ENCODE peak calls at places on chromosomes 5 and 9, in eight cellular contexts. A, H, F, Y, M, R, Z and G are unnamed samples.

GRCh38 chr9:86175743-86176456 is 76.5 kb upstream of the GOLM1 start:
- DNase-seq in A (no peak), H (no peak), F (no peak), Y (no peak), M (no peak), R (no peak), Z (no peak), G (no peak)

GRCh38 chr9:112012026-112012902 is 115.7 kb downstream of the UGCG start:
- DNase-seq in A (peak; percentile 98), H (peak; percentile 94), F (no peak), Y (peak; percentile 81), M (peak; percentile 55), R (peak; percentile 67), Z (peak; percentile 96), G (peak; percentile 86)

GRCh38 chr9:114606068-114606467 is 5.0 kb upstream of the TMEM268 start:
- DNase-seq in A (no peak), H (peak; percentile 81), F (no peak), Y (no peak), M (no peak), R (no peak), Z (no peak), G (no peak)

GRCh38 chr5:10656176-10656830 is 92.4 kb downstream of the ANKRD33B start:
- DNase-seq in A (peak; percentile 23), H (no peak), F (no peak), Y (no peak), M (no peak), R (no peak), Z (peak; percentile 46), G (no peak)

GRCh38 chr5:55344392-55344992 is 36.7 kb downstream of the MTREX start:
- DNase-seq in A (peak; percentile 83), H (peak; percentile 86), F (peak; percentile 53), Y (no peak), M (peak; percentile 6), R (no peak), Z (peak; percentile 75), G (peak; percentile 81)

GRCh38 chr9:106718996-106719395 is 144.0 kb upstream of the ZNF462 start:
- DNase-seq in A (peak; percentile 80), H (peak; percentile 3), F (no peak), Y (no peak), M (no peak), R (no peak), Z (peak; percentile 67), G (peak; percentile 49)

GRCh38 chr9:134624119-134624826 is 17.3 kb upstream of the COL5A1 start:
- DNase-seq in A (no peak), H (no peak), F (no peak), Y (no peak), M (no peak), R (no peak), Z (peak; percentile 48), G (peak; percentile 55)

GRCh38 chr5:43232943-43233833 is 41.2 kb downstream of the NIM1K start:
- DNase-seq in A (no peak), H (no peak), F (no peak), Y (no peak), M (no peak), R (no peak), Z (no peak), G (no peak)

GRCh38 chr9:106936680-106937079 is 73.7 kb downstream of the ZNF462 start:
- DNase-seq in A (no peak), H (no peak), F (no peak), Y (no peak), M (no peak), R (no peak), Z (no peak), G (no peak)

GRCh38 chr9:108536836-108537601 is 318.8 kb downstream of the ACTL7B start:
- DNase-seq in A (no peak), H (no peak), F (no peak), Y (no peak), M (no peak), R (no peak), Z (no peak), G (peak; percentile 55)

GRCh38 chr9:22214497-22215031 is 205.5 kb upstream of the CDKN2B start:
- DNase-seq in A (peak; percentile 60), H (peak; percentile 47), F (no peak), Y (no peak), M (no peak), R (no peak), Z (peak; percentile 51), G (peak; percentile 67)

GRCh38 chr9:121075251-121076036 is 689 bp downstream of the CNTRL start:
- DNase-seq in A (peak; percentile 47), H (no peak), F (peak; percentile 12), Y (no peak), M (peak; percentile 51), R (no peak), Z (peak; percentile 34), G (no peak)

GRCh38 chr5:175325681-175326080 is 118.3 kb downstream of the DRD1 start:
- DNase-seq in A (peak; percentile 1), H (no peak), F (no peak), Y (no peak), M (no peak), R (no peak), Z (no peak), G (no peak)

GRCh38 chr9:106878943-106879916 is 16.3 kb downstream of the ZNF462 start:
- DNase-seq in A (peak; percentile 93), H (peak; percentile 85), F (no peak), Y (no peak), M (no peak), R (peak; percentile 76), Z (peak; percentile 99), G (peak; percentile 98)

GRCh38 chr5:107467137-107467932 is 203.4 kb downstream of the EFNA5 start:
- DNase-seq in A (no peak), H (peak; percentile 95), F (peak; percentile 56), Y (no peak), M (no peak), R (no peak), Z (no peak), G (no peak)

GRCh38 chr5:160835818-160836528 is 16.0 kb downstream of the ATP10B start:
- DNase-seq in A (no peak), H (no peak), F (no peak), Y (no peak), M (no peak), R (no peak), Z (no peak), G (no peak)

GRCh38 chr9:91055845-91056244 is 254.2 kb downstream of the SYK start:
- DNase-seq in A (no peak), H (peak; percentile 66), F (no peak), Y (no peak), M (no peak), R (no peak), Z (no peak), G (no peak)

GRCh38 chr5:10387690-10388089 is 34.2 kb downstream of the MARCHF6 start:
- DNase-seq in A (peak; percentile 77), H (no peak), F (no peak), Y (no peak), M (peak; percentile 35), R (no peak), Z (peak; percentile 82), G (peak; percentile 89)

DNA sequence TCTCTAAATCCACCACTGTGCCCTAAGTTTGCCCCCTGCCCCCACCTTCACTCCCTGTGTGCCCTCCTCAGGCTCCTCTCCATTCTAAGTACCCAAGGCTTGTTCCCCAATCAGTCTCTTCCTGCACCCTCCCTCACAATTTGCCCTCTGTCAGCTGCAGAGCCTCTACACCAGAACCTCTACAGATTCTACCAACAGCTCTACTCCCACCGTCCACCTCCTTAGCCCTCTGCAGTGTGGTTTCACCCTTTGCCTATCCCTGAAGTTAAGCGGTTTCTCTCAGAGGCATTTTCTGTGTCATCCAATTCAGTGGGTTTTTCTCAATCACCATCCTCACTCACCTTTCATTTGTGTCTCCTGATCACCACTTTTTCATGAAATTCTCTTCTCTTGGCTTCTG is 13.2 kb upstream of the ERAP2 start:
- DNase-seq in A (no peak), H (no peak), F (no peak), Y (no peak), M (no peak), R (no peak), Z (no peak), G (no peak)
- H3K4me3 ChIP-seq in A (no peak overlapping the region), H (no peak overlapping the region), F (no peak overlapping the region), Y (no peak overlapping the region), M (no peak overlapping the region), R (no peak overlapping the region), Z (no peak overlapping the region), G (no peak overlapping the region)

GRCh38 chr5:97044057-97044456 is 98.4 kb downstream of the LIX1 start:
- DNase-seq in A (peak; percentile 32), H (peak; percentile 66), F (peak; percentile 59), Y (no peak), M (no peak), R (no peak), Z (peak; percentile 33), G (peak; percentile 18)

GRCh38 chr5:97049175-97049574 is 93.2 kb downstream of the LIX1 start:
- DNase-seq in A (no peak), H (no peak), F (no peak), Y (no peak), M (peak; percentile 3), R (no peak), Z (no peak), G (no peak)

GRCh38 chr5:97043511-97043910 is 98.9 kb downstream of the LIX1 start:
- DNase-seq in A (no peak), H (no peak), F (peak; percentile 28), Y (no peak), M (no peak), R (no peak), Z (no peak), G (no peak)

GRCh38 chr5:97047076-97047475 is 95.3 kb downstream of the LIX1 start:
- DNase-seq in A (no peak), H (no peak), F (no peak), Y (no peak), M (no peak), R (no peak), Z (no peak), G (no peak)

DNA sequence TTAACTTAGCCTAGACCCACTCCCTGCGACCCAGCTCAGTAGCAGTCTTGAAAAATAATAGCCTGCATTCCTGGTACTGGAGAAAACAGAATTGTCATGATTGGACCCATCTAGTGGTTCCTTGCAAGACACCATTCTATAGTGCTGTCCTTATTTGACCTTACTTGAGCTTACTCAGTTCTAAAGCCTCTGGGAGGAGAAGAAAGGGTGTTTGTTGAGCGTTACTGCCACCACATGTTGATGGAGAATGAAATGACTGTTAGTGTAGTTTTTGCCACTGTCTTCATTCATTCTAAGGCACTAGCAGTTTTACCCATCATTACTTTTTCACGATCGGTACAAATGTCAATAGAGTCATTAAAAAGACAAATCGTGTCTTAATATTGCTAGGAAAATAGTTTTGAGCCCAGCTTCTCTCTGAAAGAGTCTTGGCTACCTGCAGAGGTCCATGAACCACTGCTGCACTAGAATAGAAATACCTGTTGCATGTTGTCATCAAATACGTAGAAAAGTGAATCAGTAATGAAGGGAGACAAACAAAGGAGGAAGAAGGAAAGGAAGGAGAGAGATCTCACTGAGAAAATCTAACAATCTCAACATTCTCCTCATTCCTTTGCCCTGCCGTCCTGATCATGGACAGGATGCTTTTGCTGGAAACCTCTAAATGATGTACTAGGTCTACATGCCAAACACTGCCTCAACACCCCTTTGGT is 96.0 kb downstream of the LIX1 start:
- DNase-seq in A (peak; percentile 43), H (no peak), F (no peak), Y (no peak), M (no peak), R (no peak), Z (peak; percentile 48), G (peak; percentile 39)
- TF ChIP-seq CTCF in A (no peak), H (no peak), F (no peak), Y (no peak), M (no peak), R (no peak), Z (peak; percentile 18), G (peak; percentile 21)

GRCh38 chr9:129336130-129336528 is 158.1 kb upstream of the IER5L start:
- DNase-seq in A (peak; percentile 81), H (no peak), F (no peak), Y (no peak), M (no peak), R (no peak), Z (peak; percentile 65), G (no peak)
- H3K4me3 ChIP-seq in A (no peak overlapping the region), H (no peak overlapping the region), F (no peak overlapping the region), Y (no peak overlapping the region), M (no peak overlapping the region), R (peak overlapping the region; percentile 60), Z (no peak overlapping the region), G (no peak overlapping the region)

GRCh38 chr5:62600560-62601252 is 22.1 kb downstream of the LRRC70 start:
- DNase-seq in A (no peak), H (peak; percentile 53), F (no peak), Y (no peak), M (no peak), R (no peak), Z (no peak), G (no peak)
- TF ChIP-seq CTCF in A (no peak), H (no peak), F (no peak), Y (no peak), M (no peak), R (no peak), Z (no peak), G (no peak)